ENCODE peak calls at places on chromosomes 4 and X, in four cellular contexts. S, G, L and K are unnamed samples.

GRCh38 chrX:43693602-43694406 is 37.7 kb downstream of the MAOA start:
- DNase-seq in G (no peak), L (no peak), S (no peak), K (no peak)

GRCh38 chr4:114273246-114273645 is 293.8 kb upstream of the ARSJ start:
- DNase-seq in G (no peak), L (no peak), S (no peak), K (no peak)

GRCh38 chr4:56681158-56681848 is at the start of gene HOPX:
- DNase-seq in S (no peak), L (peak; percentile 70), G (peak; percentile 86), K (no peak)

GRCh38 chrX:80306007-80306406 is 114.2 kb upstream of the TENT5D start:
- DNase-seq in G (no peak), S (no peak), L (no peak), K (no peak)

GRCh38 chr4:40842318-40842717 is 92.6 kb downstream of the NSUN7 start:
- DNase-seq in G (no peak), L (no peak), S (no peak), K (no peak)

GRCh38 chr4:148834804-148835598 is 392.8 kb upstream of the NR3C2 start:
- DNase-seq in G (peak; percentile 71), L (peak; percentile 12), S (peak; percentile 68), K (no peak)

GRCh38 chr4:55635282-55635681 is 816 bp downstream of the NMU start:
- DNase-seq in L (no peak), G (no peak), S (no peak), K (no peak)

GRCh38 chr4:11769425-11769824 is 340.7 kb upstream of the HS3ST1 start:
- DNase-seq in S (no peak), L (no peak), G (no peak), K (no peak)

GRCh38 chrX:10156199-10157031 is at the start of gene CLCN4:
- DNase-seq in G (peak; percentile 80), L (no peak), S (peak; percentile 61), K (peak; percentile 80)

GRCh38 chr4:77152421-77152820 is 4.6 kb upstream of the CCNG2 start:
- DNase-seq in S (peak; percentile 14), G (no peak), L (no peak), K (no peak)

GRCh38 chr4:77872723-77873435 is 10.2 kb downstream of the MRPL1 start:
- DNase-seq in S (no peak), G (no peak), L (no peak), K (no peak)

GRCh38 chr4:183353557-183353956 is 31.3 kb upstream of the CLDN24 start:
- DNase-seq in S (no peak), G (no peak), L (no peak), K (no peak)

GRCh38 chr4:3483471-3483921 is 20.4 kb downstream of the DOK7 start:
- DNase-seq in S (peak; percentile 89), L (no peak), G (no peak), K (peak; percentile 82)

GRCh38 chr4:155705664-155706063 is 39.0 kb downstream of the GUCY1A1 start:
- DNase-seq in L (no peak), G (no peak), S (no peak), K (no peak)

GRCh38 chr4:189117426-189117825 is 823.2 kb upstream of the FRG1 start:
- DNase-seq in S (peak; percentile 6), G (no peak), L (no peak), K (no peak)

GRCh38 chr4:77074961-77075855 is 581 bp downstream of the CCNI start:
- DNase-seq in G (peak; percentile 84), S (peak; percentile 78), L (peak; percentile 78), K (peak; percentile 49)

GRCh38 chr4:82431026-82431745 is 796 bp downstream of the ENOPH1 start:
- DNase-seq in S (peak; percentile 60), L (peak; percentile 70), G (peak; percentile 44), K (no peak)

GRCh38 chr4:126223784-126224407 is 909.1 kb downstream of the FAT4 start:
- DNase-seq in G (no peak), L (peak; percentile 38), S (peak; percentile 36), K (no peak)

GRCh38 chr4:189858445-189858844 is 82.2 kb upstream of the FRG1 start:
- DNase-seq in L (no peak), G (no peak), S (no peak), K (no peak)

GRCh38 chr4:114019276-114019971 is 40.0 kb upstream of the ARSJ start:
- DNase-seq in S (peak; percentile 51), L (no peak), G (no peak), K (no peak)

GRCh38 chrX:7112071-7112470 is 35.4 kb upstream of the STS start:
- DNase-seq in L (no peak), G (no peak), S (no peak), K (no peak)

GRCh38 chr4:2685541-2685940 is 70.6 kb downstream of the TNIP2 start:
- DNase-seq in L (no peak), S (peak; percentile 75), G (no peak), K (no peak)

GRCh38 chr4:1711055-1711905 is 839 bp downstream of the SLBP start:
- DNase-seq in S (peak; percentile 83), G (peak; percentile 69), L (peak; percentile 31), K (peak; percentile 76)

GRCh38 chr4:86769794-86770193 is 79.4 kb downstream of the SLC10A6 start:
- DNase-seq in S (no peak), L (no peak), G (no peak), K (no peak)

GRCh38 chr4:20251061-20251795 is 477 bp upstream of the SLIT2 start:
- DNase-seq in L (no peak), G (no peak), S (peak; percentile 52), K (no peak)

GRCh38 chr4:42562016-42562415 is 94.9 kb downstream of the ATP8A1 start:
- DNase-seq in S (no peak), G (no peak), L (no peak), K (no peak)

GRCh38 chrX:129842510-129843208 is 1.0 kb downstream of the ZDHHC9 start:
- DNase-seq in G (peak; percentile 67), L (peak; percentile 19), S (peak; percentile 72), K (no peak)

GRCh38 chrX:123860506-123860840 is 620 bp downstream of the XIAP start:
- DNase-seq in G (peak; percentile 26), L (peak; percentile 47), S (no peak), K (no peak)

GRCh38 chrX:41558531-41558930 is 111.4 kb downstream of the NYX start:
- DNase-seq in G (no peak), L (peak; percentile 31), S (peak; percentile 55), K (no peak)

GRCh38 chrX:131778269-131779218 is 234.7 kb downstream of the OR13H1 start:
- DNase-seq in L (peak; percentile 95), G (peak; percentile 62), S (no peak), K (no peak)

GRCh38 chrX:24371391-24371972 is 11.0 kb downstream of the SUPT20HL1 start:
- DNase-seq in S (peak; percentile 56), G (peak; percentile 50), L (peak; percentile 52), K (no peak)

GRCh38 chrX:69031181-69031580 is 134.1 kb downstream of the PJA1 start:
- DNase-seq in S (no peak), G (no peak), L (no peak), K (no peak)

GRCh38 chr4:177562163-177562562 is 119.9 kb upstream of the AGA start:
- DNase-seq in G (no peak), L (no peak), S (no peak), K (no peak)

GRCh38 chrX:34810364-34810763 is 132.2 kb upstream of the FAM47B start:
- DNase-seq in G (no peak), S (peak; percentile 69), L (no peak), K (no peak)

GRCh38 chr4:123995939-123996338 is 599.3 kb downstream of the SPRY1 start:
- DNase-seq in L (no peak), S (peak; percentile 89), G (no peak), K (no peak)

GRCh38 chr4:184826315-184827266 is 823 bp upstream of the ACSL1 start:
- DNase-seq in L (peak; percentile 31), S (peak; percentile 53), G (peak; percentile 57), K (no peak)

GRCh38 chr4:178556796-178557195 is 1114.6 kb upstream of the AGA start:
- DNase-seq in L (no peak), G (no peak), S (no peak), K (no peak)

GRCh38 chrX:20388594-20388993 is 121.9 kb upstream of the RPS6KA3 start:
- DNase-seq in L (no peak), G (no peak), S (no peak), K (no peak)

DNA sequence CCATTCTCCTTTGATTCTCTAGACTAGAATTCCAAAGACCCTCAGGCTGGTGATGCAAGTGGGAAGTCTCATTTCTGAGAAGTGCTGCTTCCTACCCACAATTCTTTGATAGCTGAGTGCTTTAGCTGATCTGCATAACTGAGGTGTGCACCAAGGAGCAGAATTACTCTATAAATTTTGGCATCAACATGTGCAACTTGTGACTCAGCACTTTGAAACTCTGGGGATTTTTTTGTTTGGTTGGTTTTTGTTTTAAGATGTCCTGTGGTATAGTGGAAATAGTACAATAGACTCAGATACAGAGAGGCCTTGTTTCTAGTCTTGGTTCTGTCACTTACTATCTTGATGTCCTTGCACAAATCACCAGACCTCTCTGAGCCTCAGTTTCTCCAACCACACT is 148.4 kb downstream of the AR start:
- DNase-seq in S (peak; percentile 56), G (no peak), L (peak; percentile 81), K (no peak)
- H3K9me3 ChIP-seq in S (no peaks in the 10 kb centered on the region), G (no peaks in the 10 kb centered on the region), L (no peaks in the 10 kb centered on the region), K (no peaks in the 10 kb centered on the region)

GRCh38 chr4:100165809-100166208 is 24.5 kb downstream of the DDIT4L start:
- DNase-seq in L (no peak), G (no peak), S (no peak), K (no peak)
- H3K9me3 ChIP-seq in L (no peaks in the 10 kb centered on the region), G (no peaks in the 10 kb centered on the region), S (no peaks in the 10 kb centered on the region), K (peaks cover 5% of the 10 kb centered on the region)

DNA sequence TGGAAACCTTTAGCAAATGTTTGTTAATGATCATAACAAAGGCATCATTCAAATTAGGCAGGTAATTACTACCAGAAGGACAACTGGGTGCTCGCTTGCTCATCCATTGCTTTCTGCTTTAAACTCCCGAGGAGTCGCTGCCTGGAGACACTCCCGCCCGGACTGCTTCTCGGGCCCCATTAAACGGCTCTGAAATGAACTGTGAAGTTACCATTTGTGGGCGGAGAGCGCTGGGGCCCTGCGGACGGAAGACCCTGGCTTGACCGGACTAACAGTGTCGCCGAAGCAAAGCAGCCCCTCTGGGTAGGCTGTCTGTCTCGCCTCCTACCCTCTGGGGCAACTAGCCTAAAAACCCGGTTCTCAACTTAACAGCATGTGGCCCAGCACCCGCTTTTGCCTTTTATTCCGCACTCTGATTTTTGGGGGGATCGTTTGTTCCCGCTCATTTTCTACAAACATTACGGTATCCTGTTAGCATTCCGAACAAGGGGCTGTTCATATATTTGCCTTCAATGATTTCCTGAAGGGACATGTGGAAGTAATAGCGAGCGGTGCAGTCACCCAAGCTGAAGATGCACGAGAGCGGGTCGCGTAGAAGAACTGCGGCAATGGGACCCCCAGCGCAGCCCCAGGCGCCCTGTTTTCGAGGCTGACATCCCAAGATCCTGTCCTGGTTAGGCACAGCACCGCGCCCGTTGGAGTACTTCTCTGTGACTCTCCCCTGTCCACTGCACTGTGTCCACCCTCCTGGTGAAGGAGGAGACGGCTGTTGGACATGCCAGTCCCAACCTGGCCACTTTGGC is 1.6 kb upstream of the PDGFRA start:
- DNase-seq in G (no peak), S (peak; percentile 81), L (no peak), K (no peak)
- H3K9me3 ChIP-seq in G (no peaks in the 10 kb centered on the region), S (no peaks in the 10 kb centered on the region), L (no peaks in the 10 kb centered on the region), K (no peaks in the 10 kb centered on the region)

DNA sequence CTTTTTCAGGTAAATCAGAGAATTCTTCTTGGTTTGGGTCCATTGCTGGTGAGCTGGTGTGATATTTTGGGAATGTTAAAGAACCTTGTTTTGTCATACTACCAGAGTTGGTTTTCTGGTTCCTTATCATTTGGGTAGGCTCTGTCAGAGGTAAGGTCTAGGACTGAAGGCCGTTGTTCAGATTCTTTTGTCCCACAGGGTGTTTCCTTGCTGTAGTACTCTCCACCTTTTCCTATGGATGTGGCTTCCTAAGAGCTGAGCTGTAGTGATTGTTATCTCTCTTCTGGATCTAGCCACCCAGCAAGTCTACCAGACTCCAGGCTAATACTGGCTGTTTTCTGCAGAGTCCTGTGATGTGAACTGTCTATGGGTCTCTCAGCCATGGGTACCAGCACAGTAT is 367.5 kb upstream of the GATB start:
- DNase-seq in L (no peak), S (no peak), G (no peak), K (no peak)
- H3K9me3 ChIP-seq in L (no peaks in the 10 kb centered on the region), S (no peaks in the 10 kb centered on the region), G (no peaks in the 10 kb centered on the region), K (no peaks in the 10 kb centered on the region)